ENCODE peak calls at places on chromosomes 16 and 17, in seven cellular contexts. V, X, T, U, Z, M and W are unnamed samples.

GRCh38 chr16:78072275-78072674 is 27.2 kb upstream of the WWOX start:
- DNase-seq in X (no peak), T (no peak), M (no peak), U (no peak), V (no peak), Z (no peak), W (no peak)

GRCh38 chr17:63490321-63490720 is 13.5 kb downstream of the ACE start:
- DNase-seq in T (no peak), U (no peak), Z (no peak), V (no peak), X (no peak), M (no peak), W (no peak)

GRCh38 chr16:66569827-66570405 is 3.7 kb downstream of the CMTM1 start:
- DNase-seq in U (peak; percentile 81), T (no peak), X (no peak), M (no peak), Z (no peak), V (no peak), W (peak; percentile 54)

GRCh38 chr17:6427284-6427781 is 7.6 kb downstream of the AIPL1 start:
- DNase-seq in M (no peak), Z (no peak), X (no peak), V (no peak), U (peak; percentile 16), T (no peak), W (peak; percentile 86)

GRCh38 chr17:49730787-49731441 is 23.1 kb upstream of the SLC35B1 start:
- DNase-seq in U (no peak), X (no peak), M (no peak), Z (no peak), T (no peak), V (no peak), W (no peak)

GRCh38 chr17:43015579-43015978 is 6.6 kb downstream of the VAT1 start:
- DNase-seq in V (no peak), U (no peak), T (peak; percentile 69), X (no peak), M (no peak), Z (no peak), W (peak; percentile 43)

GRCh38 chr17:27321372-27321771 is 27.5 kb downstream of the WSB1 start:
- DNase-seq in Z (no peak), X (no peak), V (no peak), M (no peak), T (no peak), U (no peak), W (no peak)

GRCh38 chr16:24508614-24509013 is 30.8 kb upstream of the RBBP6 start:
- DNase-seq in Z (no peak), X (no peak), U (peak; percentile 79), V (no peak), T (no peak), M (no peak), W (no peak)

GRCh38 chr16:82699711-82700495 is 73.1 kb downstream of the CDH13 start:
- DNase-seq in U (peak; percentile 80), V (no peak), M (no peak), X (no peak), Z (no peak), T (no peak), W (peak; percentile 6)

DNA sequence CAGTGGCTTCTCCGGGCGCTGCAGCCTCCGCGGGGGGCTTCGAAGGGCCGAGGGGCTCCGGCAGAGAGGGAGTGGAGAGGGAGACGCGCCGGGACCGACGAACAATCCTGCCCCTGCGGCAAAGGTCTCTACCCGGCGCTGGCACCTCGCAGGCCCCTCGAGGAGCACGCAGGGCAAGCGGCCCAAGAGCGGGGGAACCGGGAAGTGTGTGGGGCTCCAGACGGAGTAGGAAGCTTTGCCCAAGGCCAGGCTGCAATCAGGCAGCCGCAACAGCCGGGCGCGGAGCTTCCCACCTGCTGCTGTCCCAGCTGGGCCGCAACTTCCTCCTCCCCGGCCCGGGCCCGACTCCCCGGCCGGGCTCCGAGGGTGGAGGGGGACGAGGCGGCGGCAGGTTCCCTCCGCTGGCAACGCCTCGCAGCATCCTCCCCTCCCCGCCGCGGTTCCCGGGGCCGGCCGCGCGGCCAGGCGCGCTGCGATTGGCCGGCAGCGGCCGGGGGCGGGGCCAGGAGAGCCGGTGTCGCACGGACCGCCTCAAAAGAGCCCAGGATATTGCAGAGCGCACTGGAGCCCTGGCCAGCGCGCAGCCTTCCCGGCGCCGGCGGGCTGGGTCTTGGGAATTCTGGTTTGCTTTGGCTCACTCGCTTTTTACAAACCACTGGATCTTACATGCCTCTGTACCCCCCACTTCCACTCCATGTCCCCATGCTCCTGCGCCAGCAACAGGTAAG is at the start of gene KCNJ2:
- DNase-seq in X (peak; percentile 64), U (peak; percentile 79), T (peak; percentile 88), Z (peak; percentile 91), V (no peak), M (peak; percentile 88), W (peak; percentile 71)
- TF ChIP-seq POLR2A in X (peak; percentile 40), U (peak; percentile 66), T (peak; percentile 56), Z (peak; percentile 95), V (peak; percentile 69), M (peak; percentile 92), W (no peak)

DNA sequence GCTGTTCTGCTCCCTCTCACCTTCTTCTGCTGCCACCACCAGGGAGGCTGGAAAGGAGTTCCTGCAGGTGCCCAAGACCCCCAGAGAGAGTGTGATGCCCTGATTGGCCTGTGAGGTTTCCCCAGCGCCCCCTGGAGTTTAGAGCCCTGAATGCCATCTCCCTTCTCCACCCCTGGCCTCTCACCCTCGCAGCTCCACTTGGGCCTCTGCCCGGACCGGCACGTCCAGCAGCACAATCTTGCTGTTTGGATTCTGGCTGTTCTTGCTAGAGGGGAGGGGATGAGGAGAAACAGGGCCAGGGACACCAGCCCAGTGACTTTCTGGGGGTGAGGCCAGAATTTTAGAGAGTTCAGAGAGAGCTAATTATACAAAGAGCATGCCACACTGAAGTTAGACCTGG is 12.5 kb upstream of the FAM171A2 start:
- DNase-seq in U (peak; percentile 10), Z (no peak), V (no peak), T (peak; percentile 88), X (no peak), M (no peak), W (no peak)
- TF ChIP-seq CTCF in U (peak; percentile 41), Z (peak; percentile 8), V (no peak), T (no peak), X (peak; percentile 29), M (no peak), W (peak; percentile 60)

DNA sequence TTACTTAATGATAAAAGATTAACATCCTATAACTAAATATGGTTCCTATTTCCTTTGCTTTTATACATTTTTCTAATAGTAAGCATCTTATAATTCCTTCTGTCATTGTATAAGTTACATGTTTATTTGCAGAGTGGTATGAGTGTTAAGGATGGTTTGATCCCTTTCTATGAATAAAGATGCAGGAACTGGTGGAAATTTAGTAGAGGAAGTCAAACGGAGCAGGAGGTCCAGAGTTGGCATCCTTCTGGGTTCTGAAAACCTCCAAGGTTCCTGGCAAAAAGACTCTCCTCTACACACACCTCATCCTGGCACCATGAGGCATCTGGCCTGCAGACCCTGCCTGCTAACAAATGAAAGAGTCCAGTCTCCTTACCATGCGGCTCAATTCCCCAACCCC is 296.8 kb downstream of the SOX9 start:
- DNase-seq in U (no peak), V (no peak), Z (no peak), T (no peak), X (no peak), M (no peak), W (no peak)
- H3K4me3 ChIP-seq in U (no peak overlapping the region), V (no peak overlapping the region), Z (no peak overlapping the region), T (no peak overlapping the region), X (no peak overlapping the region), M (no peak overlapping the region), W (no peak overlapping the region)

GRCh38 chr16:2513405-2514332 is at the start of gene ATP6V0C:
- DNase-seq in T (peak; percentile 95), Z (peak; percentile 96), M (peak; percentile 98), X (peak; percentile 93), V (peak; percentile 77), U (peak; percentile 79), W (peak; percentile 90)
- TF ChIP-seq POLR2A in T (peak; percentile 87), Z (peak; percentile 93), M (peak; percentile 82), X (peak; percentile 77), V (peak; percentile 68), U (peak; percentile 94), W (peak; percentile 65)

GRCh38 chr16:88936008-88936912 is 40.7 kb downstream of the CBFA2T3 start:
- DNase-seq in T (no peak), M (peak; percentile 85), V (no peak), X (no peak), Z (peak; percentile 67), U (no peak), W (peak; percentile 96)
- TF ChIP-seq CTCF in T (no peak), M (no peak), V (no peak), X (no peak), Z (no peak), U (no peak), W (no peak)